ENCODE peak calls at places on chromosomes 4 and X, in five cellular contexts. L is mammary epithelial cell, Q is MM.1S, V is thoracic aorta, A is stomach. B is an unnamed sample. For H3K27me3, the result is how much of the 10 kb centered on the place peaks cover.

GRCh38 chr4:4730214-4730613 is 129.3 kb upstream of the MSX1 start:
- DNase-seq in Q (no peak), L (no peak), A (no peak), V (no peak), B (no peak)

GRCh38 chrX:118795528-118795927 is 28.1 kb upstream of the ZCCHC12 start:
- DNase-seq in Q (no peak), A (no peak), L (no peak), V (no peak), B (no peak)

GRCh38 chrX:131677655-131678628 is 134.1 kb downstream of the OR13H1 start:
- DNase-seq in V (no peak), Q (peak), A (peak), L (peak), B (peak)

GRCh38 chr4:115260195-115260594 is 146.8 kb upstream of the NDST4 start:
- DNase-seq in V (no peak), L (no peak), Q (no peak), A (no peak), B (no peak)

GRCh38 chr4:128553665-128554515 is 255.6 kb upstream of the JADE1 start:
- DNase-seq in V (no peak), A (no peak), Q (peak), L (no peak), B (no peak)

GRCh38 chr4:143196323-143196722 is 11.6 kb downstream of the USP38 start:
- DNase-seq in L (no peak), A (no peak), Q (no peak), V (no peak), B (no peak)

GRCh38 chrX:23952984-23953907 is 45.4 kb downstream of the CXorf58 start:
- DNase-seq in A (no peak), V (no peak), L (no peak), Q (peak), B (peak)

GRCh38 chr4:4333265-4333706 is 43.2 kb downstream of the ZBTB49 start:
- DNase-seq in A (peak), Q (no peak), L (peak), V (no peak), B (no peak)

GRCh38 chr4:151950993-151951726 is 190.4 kb upstream of the GATB start:
- DNase-seq in Q (no peak), L (no peak), A (no peak), V (no peak), B (no peak)

GRCh38 chr4:6541789-6542188 is 33.2 kb upstream of the MAN2B2 start:
- DNase-seq in V (no peak), L (peak), A (no peak), Q (no peak), B (no peak)

GRCh38 chr4:182644326-182645050 is 272.7 kb downstream of the DCTD start:
- DNase-seq in L (peak), A (no peak), V (no peak), Q (no peak), B (no peak)

GRCh38 chrX:6383911-6384310 is 151.0 kb downstream of the VCX3A start:
- DNase-seq in A (no peak), Q (no peak), L (no peak), V (no peak), B (no peak)

GRCh38 chr4:66606908-66607307 is 936.6 kb upstream of the EPHA5 start:
- DNase-seq in L (no peak), A (no peak), Q (no peak), V (no peak), B (no peak)

GRCh38 chrX:68945603-68946228 is 116.9 kb downstream of the EFNB1 start:
- DNase-seq in V (no peak), A (no peak), L (no peak), Q (no peak), B (no peak)

GRCh38 chr4:4870493-4871266 is 11.2 kb downstream of the MSX1 start:
- DNase-seq in V (no peak), A (no peak), Q (no peak), L (no peak), B (no peak)

GRCh38 chr4:174318829-174319764 is 35.4 kb downstream of the CEP44 start:
- DNase-seq in A (no peak), Q (peak), V (no peak), L (peak), B (peak)

GRCh38 chr4:123232439-123232838 is 164.2 kb upstream of the SPRY1 start:
- DNase-seq in V (no peak), A (no peak), Q (no peak), L (peak), B (no peak)

GRCh38 chrX:68692651-68693050 is 45.2 kb downstream of the STARD8 start:
- DNase-seq in Q (peak), A (no peak), V (no peak), L (peak), B (no peak)

GRCh38 chr4:140944539-140944938 is 188.4 kb upstream of the TBC1D9 start:
- DNase-seq in V (no peak), Q (no peak), L (no peak), A (no peak), B (no peak)

GRCh38 chrX:1581132-1581531 is 10.3 kb upstream of the AKAP17A start:
- DNase-seq in L (peak), A (peak), Q (peak), V (no peak), B (no peak)

GRCh38 chrX:143873343-143873742 is 10.5 kb upstream of the UBE2NL start:
- DNase-seq in A (no peak), V (no peak), L (peak), Q (no peak), B (no peak)

GRCh38 chrX:38036471-38036870 is 30.1 kb downstream of the SYTL5 start:
- DNase-seq in A (no peak), L (peak), V (no peak), Q (no peak), B (no peak)

GRCh38 chr4:180084561-180084960 is 2158.6 kb upstream of the TENM3 start:
- DNase-seq in L (no peak), Q (no peak), A (no peak), V (no peak), B (no peak)

GRCh38 chrX:115226929-115227328 is 7.0 kb downstream of the LRCH2 start:
- DNase-seq in Q (peak), L (peak), A (no peak), V (no peak), B (no peak)

GRCh38 chr4:42750831-42751230 is 93.9 kb upstream of the ATP8A1 start:
- DNase-seq in L (no peak), Q (no peak), V (no peak), A (no peak), B (no peak)

GRCh38 chrX:15563056-15563455 is 37.7 kb downstream of the ACE2 start:
- DNase-seq in Q (no peak), V (no peak), A (no peak), L (no peak), B (no peak)

GRCh38 chr4:24816797-24817196 is 21.4 kb downstream of the SOD3 start:
- DNase-seq in A (no peak), V (no peak), L (no peak), Q (no peak), B (no peak)

GRCh38 chr4:186725422-186726149 is 1.9 kb upstream of the FAT1 start:
- DNase-seq in V (no peak), A (peak), Q (peak), L (peak), B (no peak)

GRCh38 chrX:139725720-139726119 is 17.8 kb upstream of the MCF2 start:
- DNase-seq in A (no peak), Q (peak), L (no peak), V (no peak), B (peak)

DNA sequence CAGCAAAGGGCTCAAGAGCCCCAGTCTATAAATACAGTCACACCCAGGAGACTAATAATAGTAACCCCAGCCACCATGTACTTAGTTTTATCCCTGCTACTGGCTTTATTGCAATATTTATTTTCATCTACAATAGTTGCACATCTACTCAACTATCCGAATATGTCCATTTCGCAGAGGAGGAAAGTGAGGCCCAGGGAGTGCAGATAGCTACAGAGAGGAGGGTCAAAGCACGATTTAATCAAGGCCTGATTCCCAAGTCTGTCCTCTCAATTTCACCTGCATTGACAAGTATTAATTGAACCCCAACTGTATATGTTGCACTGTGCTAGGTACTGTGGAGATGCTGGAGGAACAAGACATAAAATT is 4.0 kb upstream of the PLP2 start:
- DNase-seq in A (no peak), V (no peak), L (no peak), Q (no peak), B (no peak)
- H3K4me3 ChIP-seq in A (peak), V (peak), L (peak), Q (peak), B (peak)

GRCh38 chr4:111174331-111174730 is 551.5 kb upstream of the PITX2 start:
- DNase-seq in A (no peak), V (no peak), Q (no peak), L (no peak), B (no peak)

DNA sequence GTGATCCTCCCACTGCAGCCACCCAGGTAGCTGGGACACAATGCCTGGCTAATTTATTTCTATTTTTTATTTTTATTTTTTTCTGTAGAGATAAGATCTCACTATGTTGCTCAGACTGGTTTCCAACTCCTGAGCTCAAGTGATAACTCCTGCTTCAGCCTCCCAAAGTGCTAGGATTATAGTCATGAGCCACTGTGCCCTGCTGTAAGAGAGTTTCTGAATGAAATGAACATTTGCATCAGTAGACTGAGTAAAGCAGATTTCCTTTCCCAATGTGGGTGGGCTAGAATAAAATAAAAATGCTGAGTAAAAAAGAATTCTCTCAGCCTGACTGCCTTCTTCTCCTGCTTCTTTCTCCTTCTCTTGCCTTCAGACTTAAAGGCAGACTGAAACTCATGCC is 555.4 kb upstream of the PITX2 start:
- DNase-seq in Q (no peak), A (no peak), L (no peak), V (no peak), B (no peak)
- H3K27me3 ChIP-seq in Q (under half), A (under half), L (under half), V (under half), B (under half)

DNA sequence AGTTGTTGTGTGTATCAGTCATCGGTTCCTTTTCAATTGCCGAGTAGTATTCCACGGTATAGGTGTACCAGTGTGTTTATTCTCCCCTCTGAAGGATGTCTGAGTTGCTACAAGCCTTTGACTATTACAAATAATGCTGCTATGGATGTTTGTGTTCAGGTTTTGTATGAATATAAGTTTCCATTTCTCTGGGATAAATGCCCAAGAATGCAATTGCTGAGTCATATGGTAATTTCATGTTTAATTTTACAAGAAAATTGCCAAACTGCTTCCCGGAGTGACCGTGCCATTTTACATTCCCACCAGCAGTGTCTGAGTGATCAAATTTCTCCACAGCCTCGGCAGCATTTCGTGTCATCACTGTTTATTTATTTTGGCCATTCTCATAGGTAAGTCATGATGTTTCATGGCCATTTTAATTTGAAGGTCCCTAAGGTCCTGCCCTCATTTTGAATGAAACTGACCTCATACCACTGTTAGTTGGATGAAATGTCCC is 73.9 kb downstream of the IRF2 start:
- DNase-seq in Q (no peak), L (peak), V (peak), A (no peak), B (no peak)
- TF ChIP-seq CTCF in Q (no peak), L (peak), V (peak), A (no peak), B (no peak)

GRCh38 chr4:145530662-145531061 is 49.0 kb downstream of the SMAD1 start:
- DNase-seq in A (no peak), V (no peak), Q (no peak), L (no peak), B (no peak)
- H3K4me3 ChIP-seq in A (no peak), V (no peak), Q (no peak), L (no peak), B (no peak)

GRCh38 chrX:71099736-71100135 is 4.1 kb downstream of the FOXO4 start:
- DNase-seq in Q (no peak), V (no peak), L (no peak), A (no peak), B (no peak)

GRCh38 chrX:71103110-71103983 is 3.2 kb downstream of the CXorf65 start:
- DNase-seq in V (no peak), A (peak), Q (no peak), L (no peak), B (peak)

GRCh38 chrX:71098951-71099506 is 3.4 kb downstream of the FOXO4 start:
- DNase-seq in A (peak), L (no peak), Q (no peak), V (no peak), B (no peak)

GRCh38 chrX:71100581-71101505 is 5.2 kb downstream of the FOXO4 start:
- DNase-seq in Q (no peak), L (no peak), A (no peak), V (no peak), B (no peak)

DNA sequence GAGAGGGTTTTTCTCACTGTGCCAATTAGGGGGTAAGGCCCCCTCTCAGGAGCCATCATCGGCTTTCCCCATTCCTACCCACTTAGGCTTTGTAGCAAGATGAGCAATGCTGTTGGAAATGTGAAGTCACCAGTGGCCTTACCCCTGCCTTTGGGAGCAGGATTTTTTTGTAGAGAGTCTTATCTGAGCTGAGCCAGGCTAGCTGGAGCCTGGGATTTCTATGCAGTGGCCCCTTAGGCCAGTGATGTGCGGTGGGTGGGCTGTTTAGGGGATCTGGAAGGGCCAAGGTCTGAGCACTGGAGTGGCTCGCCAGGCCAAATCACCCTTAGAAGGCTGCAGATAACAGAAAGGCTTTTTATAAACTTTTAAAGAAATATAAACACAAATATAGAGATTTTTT is 4.2 kb downstream of the CXorf65 start:
- DNase-seq in Q (no peak), V (no peak), L (no peak), A (no peak), B (no peak)
- H3K27me3 ChIP-seq in Q (under half), V (under half), L (under half), A (under half), B (under half)

GRCh38 chr4:1668488-1668840 is 15.6 kb downstream of the FAM53A start:
- DNase-seq in A (no peak), L (no peak), V (no peak), Q (no peak), B (no peak)

GRCh38 chr4:1666391-1666790 is 17.7 kb downstream of the FAM53A start:
- DNase-seq in A (peak), Q (no peak), L (no peak), V (no peak), B (no peak)

GRCh38 chr4:1669270-1669669 is 14.8 kb downstream of the FAM53A start:
- DNase-seq in Q (no peak), L (no peak), A (no peak), V (no peak), B (no peak)

GRCh38 chr4:1669850-1670249 is 14.3 kb downstream of the FAM53A start:
- DNase-seq in L (no peak), A (no peak), Q (no peak), V (no peak), B (no peak)

DNA sequence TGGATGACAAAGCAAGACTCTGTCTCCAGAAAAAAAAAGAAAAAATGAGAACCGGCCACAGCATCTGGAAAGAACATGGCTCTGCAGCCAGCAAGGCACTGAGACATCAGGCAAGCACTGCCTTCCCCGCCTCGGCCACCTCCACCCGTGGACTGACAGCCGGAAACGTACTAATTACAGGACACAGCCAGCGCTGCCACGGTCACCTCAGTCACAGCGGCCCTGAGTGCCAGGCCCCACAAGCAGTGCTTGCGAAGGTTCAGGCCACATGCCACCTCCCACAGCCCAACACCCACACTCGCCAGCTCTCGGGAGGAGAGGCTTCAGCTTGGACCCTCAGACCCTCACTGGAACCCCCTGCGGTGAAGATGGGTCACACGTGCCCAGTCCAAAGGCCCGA is 16.8 kb downstream of the FAM53A start:
- DNase-seq in A (no peak), L (no peak), Q (no peak), V (no peak), B (no peak)
- TF ChIP-seq CTCF in A (no peak), L (no peak), Q (no peak), V (no peak), B (no peak)

GRCh38 chrX:39821011-39821708 is 276.6 kb downstream of the BCOR start:
- DNase-seq in L (no peak), V (no peak), Q (no peak), A (no peak), B (no peak)
- H3K4me3 ChIP-seq in L (no peak), V (peak), Q (no peak), A (peak), B (peak)

DNA sequence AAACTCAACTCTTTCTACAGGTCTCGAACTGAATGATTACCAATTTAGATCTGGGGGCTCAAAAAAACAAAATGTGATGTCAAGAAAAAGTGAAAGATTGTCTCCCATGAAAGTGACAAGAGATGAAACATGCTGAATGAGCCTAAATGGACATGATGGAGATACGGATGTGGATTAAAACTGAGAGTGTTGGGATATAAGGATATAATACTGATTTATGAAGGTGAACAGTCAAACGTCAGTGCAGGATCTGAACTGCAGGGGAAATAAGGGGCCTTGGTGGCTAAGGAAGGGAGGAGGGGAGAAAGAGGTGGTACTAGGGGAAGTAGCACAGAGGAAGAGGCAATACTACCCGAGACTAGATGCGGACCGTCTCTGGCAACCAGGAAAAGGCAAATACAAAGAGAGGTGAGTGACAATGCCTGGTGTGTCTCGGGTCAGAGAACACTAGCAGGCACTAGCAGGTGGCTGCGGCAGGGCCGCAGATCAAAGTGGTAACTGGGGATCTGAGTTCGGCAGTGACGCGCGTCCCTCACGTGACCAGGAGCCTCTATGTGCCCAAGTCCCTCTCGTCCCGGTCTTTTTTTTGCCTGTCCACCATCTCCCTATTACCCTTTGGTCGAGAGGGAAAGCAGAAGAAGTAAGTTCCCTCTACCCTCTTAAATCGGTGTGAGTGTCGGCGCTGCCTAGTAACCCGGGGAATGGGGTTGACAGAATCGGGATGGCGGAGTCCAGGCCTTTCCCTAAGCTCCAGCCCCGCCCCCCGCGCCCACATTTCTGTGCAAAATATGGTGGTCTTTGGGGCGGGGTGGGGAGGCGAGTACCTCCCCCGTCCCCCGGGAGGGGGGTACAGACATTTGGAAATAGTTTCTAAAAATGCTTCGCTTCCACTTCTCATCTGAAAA is at the start of gene TCEAL1:
- DNase-seq in A (peak), L (peak), Q (peak), V (no peak), B (peak)
- H3K27me3 ChIP-seq in A (under half), L (under half), Q (under half), V (under half), B (under half)

GRCh38 chr4:17325098-17325497 is 186.8 kb downstream of the QDPR start:
- DNase-seq in V (no peak), Q (no peak), A (no peak), L (no peak), B (no peak)

GRCh38 chr4:17323619-17324400 is 188.1 kb downstream of the QDPR start:
- DNase-seq in Q (no peak), L (no peak), A (no peak), V (no peak), B (no peak)

GRCh38 chr4:17322514-17322913 is 189.4 kb downstream of the QDPR start:
- DNase-seq in Q (no peak), V (no peak), L (no peak), A (no peak), B (no peak)

GRCh38 chr4:17326756-17327155 is 185.1 kb downstream of the QDPR start:
- DNase-seq in V (no peak), L (no peak), Q (no peak), A (no peak), B (no peak)

DNA sequence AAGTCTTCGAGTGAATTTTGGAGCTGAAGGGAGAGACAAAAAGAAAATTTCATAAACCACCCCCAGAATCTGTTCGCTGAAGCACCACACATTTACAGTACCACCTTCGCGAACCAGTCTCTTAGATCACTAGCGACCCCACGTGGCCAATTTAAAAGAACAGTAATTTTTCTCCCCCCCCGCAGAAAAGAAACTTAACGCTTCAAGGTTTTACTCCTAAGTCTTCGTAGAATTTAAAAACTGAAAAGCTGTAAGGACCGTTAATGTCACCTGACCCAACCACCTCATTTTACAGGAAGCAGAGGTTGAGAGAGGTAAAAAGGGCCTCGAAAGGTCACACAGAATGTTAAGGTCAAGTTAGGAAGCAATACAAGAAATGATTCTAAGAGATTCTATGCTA is 187.5 kb downstream of the QDPR start:
- DNase-seq in Q (peak), A (no peak), L (no peak), V (no peak), B (no peak)
- TF ChIP-seq CTCF in Q (peak), A (peak), L (peak), V (peak), B (peak)